ENCODE peak calls at places on chromosomes 3 and 15, in nine cellular contexts. J is stomach, C is dorsolateral prefrontal cortex, G is mammary epithelial cell, L is GM23338, S is ovary, N is OCI-LY7, H is tibial artery, E is right atrium auricular region. R is an unnamed sample.

GRCh38 chr3:18900994-18901393 is 247.3 kb upstream of the KCNH8 start:
- DNase-seq in C (no peak), E (no peak), J (no peak), G (no peak), N (peak), L (no peak), H (no peak), S (no peak), R (no peak)

GRCh38 chr3:44045476-44046275 is 196.0 kb upstream of the TOPAZ1 start:
- DNase-seq in S (no peak), J (peak), C (no peak), N (peak), L (no peak), E (peak), G (peak), H (no peak), R (peak)

GRCh38 chr3:129016366-129016724 is 15.2 kb downstream of the EFCC1 start:
- DNase-seq in H (no peak), L (no peak), E (no peak), G (no peak), S (no peak), C (no peak), N (peak), J (peak), R (peak)

GRCh38 chr15:51494411-51495314 is 127.9 kb downstream of the DMXL2 start:
- DNase-seq in L (no peak), H (no peak), N (no peak), J (no peak), S (no peak), G (peak), E (no peak), C (no peak), R (no peak)

GRCh38 chr3:10242182-10243065 is 5.8 kb upstream of the TATDN2 start:
- DNase-seq in J (no peak), G (no peak), N (peak), E (no peak), C (no peak), S (no peak), L (no peak), H (no peak), R (no peak)

GRCh38 chr3:144953959-144954358 is 982.3 kb downstream of the DIPK2A start:
- DNase-seq in C (no peak), G (no peak), E (no peak), N (no peak), H (no peak), L (no peak), J (no peak), S (no peak), R (no peak)

GRCh38 chr15:42094512-42094963 is at the start of gene PLA2G4D:
- DNase-seq in L (no peak), J (peak), S (no peak), N (no peak), C (no peak), G (peak), E (peak), H (no peak), R (no peak)

GRCh38 chr3:107884719-107885460 is 205.9 kb downstream of the CD47 start:
- DNase-seq in S (no peak), H (no peak), J (no peak), E (no peak), L (peak), C (no peak), G (peak), N (no peak), R (no peak)

GRCh38 chr3:71226565-71227281 is 356.8 kb downstream of the FOXP1 start:
- DNase-seq in L (no peak), C (no peak), G (no peak), N (no peak), S (peak), J (no peak), H (peak), E (no peak), R (peak)

GRCh38 chr3:46163551-46163981 is 44.5 kb downstream of the CCR1 start:
- DNase-seq in H (no peak), E (no peak), J (no peak), C (no peak), L (no peak), S (no peak), G (peak), N (no peak), R (no peak)

GRCh38 chr3:171561601-171562323 is 101.6 kb upstream of the TNIK start:
- DNase-seq in N (no peak), S (no peak), C (no peak), E (no peak), H (no peak), L (no peak), G (no peak), J (no peak), R (peak)

GRCh38 chr3:125172346-125172745 is 40.2 kb downstream of the SLC12A8 start:
- DNase-seq in S (no peak), G (no peak), E (no peak), L (no peak), N (no peak), J (no peak), C (no peak), H (no peak), R (no peak)
- H3K4me3 ChIP-seq in S (no peak), G (no peak), E (no peak), L (no peak), N (no peak), J (no peak), C (no peak), H (no peak), R (no peak)

GRCh38 chr15:76170426-76170800 is 110.6 kb downstream of the TMEM266 start:
- DNase-seq in L (no peak), N (no peak), C (no peak), G (no peak), H (no peak), J (no peak), E (no peak), S (no peak), R (no peak)
- TF ChIP-seq CTCF in L (no peak), N (no peak), C (no peak), G (no peak), H (no peak), J (no peak), E (no peak), S (no peak), R (no peak)

DNA sequence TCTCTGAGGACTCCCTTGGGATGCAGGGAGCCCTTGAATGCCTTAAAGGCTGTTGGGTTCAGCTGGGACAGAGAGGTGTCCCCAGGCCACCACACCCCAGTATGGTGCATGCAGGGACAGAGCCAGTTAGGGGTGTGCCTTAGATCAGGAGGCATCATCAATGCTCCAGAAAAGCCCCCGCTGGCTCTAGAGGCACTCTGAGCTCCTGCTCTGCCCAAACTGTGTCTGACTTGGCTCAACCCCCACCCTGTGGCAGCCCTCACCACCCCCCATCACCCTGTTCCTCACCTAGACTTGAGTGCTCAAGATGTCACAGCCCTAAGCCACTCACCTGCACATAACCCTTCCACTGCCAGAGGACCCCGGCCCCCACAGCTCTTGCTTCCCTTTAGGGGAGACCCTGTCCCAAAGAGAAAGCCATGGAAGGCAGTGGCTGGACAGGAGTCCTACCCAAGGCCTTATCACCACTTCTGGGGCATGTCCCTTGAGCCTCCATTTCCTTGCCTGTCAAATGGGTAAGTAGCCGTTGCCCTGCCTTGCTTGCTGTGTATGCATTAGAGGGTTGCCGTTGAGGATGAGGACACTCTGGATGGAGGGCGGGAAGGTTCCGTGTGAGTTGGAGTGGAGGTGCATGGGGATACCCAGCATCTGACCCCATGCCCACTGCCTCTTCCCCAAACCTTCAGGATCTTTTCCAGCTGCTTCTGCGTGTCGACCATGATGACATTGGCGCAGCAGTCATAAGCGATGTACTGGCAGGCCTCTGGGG is 41.4 kb downstream of the ACSBG1 start:
- DNase-seq in J (peak), H (no peak), C (no peak), L (no peak), E (no peak), S (no peak), N (no peak), G (no peak), R (no peak)
- H3K4me3 ChIP-seq in J (no peak), H (no peak), C (no peak), L (no peak), E (no peak), S (no peak), N (no peak), G (no peak), R (no peak)

GRCh38 chr3:188058569-188059184 is 95.3 kb upstream of the LPP start:
- DNase-seq in G (no peak), H (no peak), E (no peak), N (no peak), S (no peak), C (no peak), J (no peak), L (no peak), R (no peak)
- TF ChIP-seq CTCF in G (no peak), H (no peak), E (no peak), N (no peak), S (no peak), C (no peak), J (no peak), L (no peak), R (no peak)

GRCh38 chr15:70761931-70762468 is 1.4 kb downstream of the UACA start:
- DNase-seq in S (no peak), E (no peak), C (no peak), N (no peak), G (no peak), L (no peak), J (no peak), H (no peak), R (no peak)
- H3K4me3 ChIP-seq in S (peak), E (peak), C (peak), N (no peak), G (peak), L (peak), J (peak), H (peak), R (no peak)

GRCh38 chr3:37453393-37454391 is 279.3 kb upstream of the LRRFIP2 start:
- DNase-seq in G (no peak), C (peak), L (peak), S (peak), H (peak), E (peak), N (no peak), J (peak), R (no peak)
- TF ChIP-seq CTCF in G (no peak), C (no peak), L (peak), S (no peak), H (peak), E (peak), N (no peak), J (no peak), R (no peak)

DNA sequence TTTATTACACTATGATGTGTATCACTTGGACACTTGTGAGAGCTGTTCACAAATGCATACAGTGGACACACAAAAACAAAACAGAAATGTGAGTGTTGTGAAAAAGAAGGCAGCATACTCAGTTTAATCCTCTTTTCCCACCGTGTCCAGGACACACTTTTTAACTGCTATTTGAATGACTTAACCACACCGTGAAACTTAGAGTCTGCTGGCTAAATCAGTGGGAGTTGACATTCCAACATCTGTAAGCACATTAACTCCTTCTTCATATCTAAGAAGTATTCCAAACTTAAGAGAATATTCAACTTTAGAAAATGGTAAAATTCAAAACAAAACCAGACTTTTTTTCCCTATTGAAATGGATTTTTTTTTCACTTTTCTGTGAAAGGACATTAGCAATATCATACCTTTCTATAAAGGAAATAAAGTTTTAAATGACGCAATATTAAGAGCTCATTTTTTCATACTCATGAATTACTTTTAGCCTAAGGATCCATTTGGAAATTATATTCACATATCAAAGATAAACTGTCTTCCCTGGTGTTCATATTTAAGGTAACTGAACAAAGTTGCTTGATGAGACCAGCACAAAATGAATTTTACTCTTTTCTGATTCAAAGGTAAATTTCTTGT is 316.6 kb downstream of the RBMS3 start:
- DNase-seq in L (no peak), N (no peak), E (no peak), C (no peak), S (no peak), G (no peak), J (no peak), H (no peak), R (no peak)
- H3K4me3 ChIP-seq in L (no peak), N (no peak), E (no peak), C (no peak), S (no peak), G (no peak), J (no peak), H (no peak), R (no peak)